ENCODE peak calls at places on chromosomes 7 and 10, in five cellular contexts. One of them, this sample, is unnamed.

GRCh38 chr10:126204320-126204719 is 184.0 kb downstream of the ADAM12 start:
- ATAC-seq in natural killer cell: no peak
- ATAC-seq in mucosa of descending colon: no peak
- ATAC-seq in left cardiac atrium: no peak
- ATAC-seq in CD4-positive, alpha-beta T cell: no peak
- ATAC-seq in this sample: no peak

GRCh38 chr10:43128958-43129706 is 9.1 kb upstream of the CSGALNACT2 start:
- ATAC-seq in natural killer cell: peak
- ATAC-seq in mucosa of descending colon: peak
- ATAC-seq in left cardiac atrium: peak
- ATAC-seq in CD4-positive, alpha-beta T cell: no peak
- ATAC-seq in this sample: no peak

GRCh38 chr10:101894266-101894665 is 50.7 kb upstream of the KCNIP2 start:
- ATAC-seq in natural killer cell: no peak
- ATAC-seq in mucosa of descending colon: no peak
- ATAC-seq in left cardiac atrium: no peak
- ATAC-seq in CD4-positive, alpha-beta T cell: no peak
- ATAC-seq in this sample: no peak

GRCh38 chr7:34158311-34158710 is 253.0 kb downstream of the BMPER start:
- ATAC-seq in natural killer cell: no peak
- ATAC-seq in mucosa of descending colon: no peak
- ATAC-seq in left cardiac atrium: peak
- ATAC-seq in CD4-positive, alpha-beta T cell: no peak
- ATAC-seq in this sample: peak

GRCh38 chr10:86579883-86580548 is 58.4 kb upstream of the WAPL start:
- ATAC-seq in natural killer cell: no peak
- ATAC-seq in mucosa of descending colon: no peak
- ATAC-seq in left cardiac atrium: no peak
- ATAC-seq in CD4-positive, alpha-beta T cell: no peak
- ATAC-seq in this sample: no peak

GRCh38 chr7:27735165-27735564 is 4.8 kb upstream of the TAX1BP1 start:
- ATAC-seq in natural killer cell: no peak
- ATAC-seq in mucosa of descending colon: peak
- ATAC-seq in left cardiac atrium: no peak
- ATAC-seq in CD4-positive, alpha-beta T cell: no peak
- ATAC-seq in this sample: no peak

GRCh38 chr7:15751191-15751701 is 64.8 kb upstream of the MEOX2 start:
- ATAC-seq in natural killer cell: no peak
- ATAC-seq in mucosa of descending colon: no peak
- ATAC-seq in left cardiac atrium: peak
- ATAC-seq in CD4-positive, alpha-beta T cell: no peak
- ATAC-seq in this sample: peak

GRCh38 chr10:78950656-78951587 is 117.8 kb upstream of the ZMIZ1 start:
- ATAC-seq in natural killer cell: no peak
- ATAC-seq in mucosa of descending colon: no peak
- ATAC-seq in left cardiac atrium: no peak
- ATAC-seq in CD4-positive, alpha-beta T cell: no peak
- ATAC-seq in this sample: no peak

GRCh38 chr7:106717997-106718871 is 57.3 kb upstream of the CCDC71L start:
- ATAC-seq in natural killer cell: peak
- ATAC-seq in mucosa of descending colon: peak
- ATAC-seq in left cardiac atrium: peak
- ATAC-seq in CD4-positive, alpha-beta T cell: peak
- ATAC-seq in this sample: peak

GRCh38 chr7:22295402-22296264 is 61.3 kb downstream of the RAPGEF5 start:
- ATAC-seq in natural killer cell: no peak
- ATAC-seq in mucosa of descending colon: no peak
- ATAC-seq in left cardiac atrium: no peak
- ATAC-seq in CD4-positive, alpha-beta T cell: no peak
- ATAC-seq in this sample: peak

GRCh38 chr7:36987363-36987724 is 263.1 kb upstream of the AOAH start:
- ATAC-seq in natural killer cell: no peak
- ATAC-seq in mucosa of descending colon: no peak
- ATAC-seq in left cardiac atrium: no peak
- ATAC-seq in CD4-positive, alpha-beta T cell: no peak
- ATAC-seq in this sample: no peak

GRCh38 chr10:70820976-70821750 is 5.4 kb downstream of the SGPL1 start:
- ATAC-seq in natural killer cell: peak
- ATAC-seq in mucosa of descending colon: no peak
- ATAC-seq in left cardiac atrium: no peak
- ATAC-seq in CD4-positive, alpha-beta T cell: peak
- ATAC-seq in this sample: no peak

GRCh38 chr10:44975487-44976331 is 2.9 kb downstream of the DEPP1 start:
- ATAC-seq in natural killer cell: no peak
- ATAC-seq in mucosa of descending colon: no peak
- ATAC-seq in left cardiac atrium: no peak
- ATAC-seq in CD4-positive, alpha-beta T cell: no peak
- ATAC-seq in this sample: peak

This sample was measured in gastroesophageal sphincter.